ENCODE peak calls at places on chromosomes 3 and 15, in five cellular contexts. One of them, this sample, is unnamed.
A peak's percentile ranks its signal among the peaks of the same experiment; 100 is the strongest.

GRCh38 chr3:148089171-148089570 is 608.5 kb upstream of the AGTR1 start:
- DNase-seq in activated T-cell treated with anti-CD3 and anti-CD28 coated beads, Interleukin-2, amount 50 U/mL, for 72 hours: no peak
- DNase-seq in astrocyte of the spinal cord: no peak
- DNase-seq in OCI-LY7: no peak
- DNase-seq in CD4-positive, CD25-positive, alpha-beta regulatory T cell: peak; percentile 37
- DNase-seq in this sample: no peak

GRCh38 chr3:142818651-142819050 is 70.2 kb downstream of the PCOLCE2 start:
- DNase-seq in CD4-positive, CD25-positive, alpha-beta regulatory T cell: no peak
- DNase-seq in OCI-LY7: no peak
- DNase-seq in activated T-cell treated with anti-CD3 and anti-CD28 coated beads, Interleukin-2, amount 50 U/mL, for 72 hours: no peak
- DNase-seq in astrocyte of the spinal cord: no peak
- DNase-seq in this sample: no peak

GRCh38 chr3:43104039-43104438 is 1.8 kb downstream of the POMGNT2 start:
- DNase-seq in OCI-LY7: no peak
- DNase-seq in activated T-cell treated with anti-CD3 and anti-CD28 coated beads, Interleukin-2, amount 50 U/mL, for 72 hours: no peak
- DNase-seq in astrocyte of the spinal cord: no peak
- DNase-seq in CD4-positive, CD25-positive, alpha-beta regulatory T cell: no peak
- DNase-seq in this sample: no peak

GRCh38 chr3:118984699-118985098 is 49.9 kb downstream of the IGSF11 start:
- DNase-seq in CD4-positive, CD25-positive, alpha-beta regulatory T cell: no peak
- DNase-seq in OCI-LY7: no peak
- DNase-seq in astrocyte of the spinal cord: no peak
- DNase-seq in activated T-cell treated with anti-CD3 and anti-CD28 coated beads, Interleukin-2, amount 50 U/mL, for 72 hours: no peak
- DNase-seq in this sample: no peak

GRCh38 chr15:98025237-98025636 is 64.7 kb downstream of the ARRDC4 start:
- DNase-seq in OCI-LY7: no peak
- DNase-seq in astrocyte of the spinal cord: no peak
- DNase-seq in CD4-positive, CD25-positive, alpha-beta regulatory T cell: no peak
- DNase-seq in activated T-cell treated with anti-CD3 and anti-CD28 coated beads, Interleukin-2, amount 50 U/mL, for 72 hours: no peak
- DNase-seq in this sample: no peak

GRCh38 chr3:29468150-29468549 is 187.3 kb downstream of the RBMS3 start:
- DNase-seq in astrocyte of the spinal cord: no peak
- DNase-seq in CD4-positive, CD25-positive, alpha-beta regulatory T cell: no peak
- DNase-seq in activated T-cell treated with anti-CD3 and anti-CD28 coated beads, Interleukin-2, amount 50 U/mL, for 72 hours: no peak
- DNase-seq in OCI-LY7: no peak
- DNase-seq in this sample: no peak

GRCh38 chr15:47246317-47246716 is 471.0 kb upstream of the SEMA6D start:
- DNase-seq in OCI-LY7: no peak
- DNase-seq in activated T-cell treated with anti-CD3 and anti-CD28 coated beads, Interleukin-2, amount 50 U/mL, for 72 hours: no peak
- DNase-seq in astrocyte of the spinal cord: no peak
- DNase-seq in CD4-positive, CD25-positive, alpha-beta regulatory T cell: no peak
- DNase-seq in this sample: no peak

GRCh38 chr3:175208316-175208715 is 349.2 kb downstream of the NAALADL2 start:
- DNase-seq in CD4-positive, CD25-positive, alpha-beta regulatory T cell: no peak
- DNase-seq in astrocyte of the spinal cord: peak; percentile 51
- DNase-seq in activated T-cell treated with anti-CD3 and anti-CD28 coated beads, Interleukin-2, amount 50 U/mL, for 72 hours: no peak
- DNase-seq in OCI-LY7: no peak
- DNase-seq in this sample: no peak

GRCh38 chr15:52879145-52879544 is 89.0 kb upstream of the ONECUT1 start:
- DNase-seq in activated T-cell treated with anti-CD3 and anti-CD28 coated beads, Interleukin-2, amount 50 U/mL, for 72 hours: no peak
- DNase-seq in OCI-LY7: no peak
- DNase-seq in astrocyte of the spinal cord: no peak
- DNase-seq in CD4-positive, CD25-positive, alpha-beta regulatory T cell: no peak
- DNase-seq in this sample: no peak

GRCh38 chr3:168863561-168863960 is 767.8 kb upstream of the GOLIM4 start:
- DNase-seq in CD4-positive, CD25-positive, alpha-beta regulatory T cell: no peak
- DNase-seq in OCI-LY7: no peak
- DNase-seq in astrocyte of the spinal cord: no peak
- DNase-seq in activated T-cell treated with anti-CD3 and anti-CD28 coated beads, Interleukin-2, amount 50 U/mL, for 72 hours: no peak
- DNase-seq in this sample: no peak

GRCh38 chr3:11610044-11610671 is 33.6 kb downstream of the VGLL4 start:
- DNase-seq in astrocyte of the spinal cord: peak; percentile 94
- DNase-seq in CD4-positive, CD25-positive, alpha-beta regulatory T cell: no peak
- DNase-seq in OCI-LY7: no peak
- DNase-seq in activated T-cell treated with anti-CD3 and anti-CD28 coated beads, Interleukin-2, amount 50 U/mL, for 72 hours: no peak
- DNase-seq in this sample: no peak

GRCh38 chr15:71107501-71107815 is 7.8 kb upstream of the THSD4 start:
- DNase-seq in OCI-LY7: no peak
- DNase-seq in CD4-positive, CD25-positive, alpha-beta regulatory T cell: no peak
- DNase-seq in activated T-cell treated with anti-CD3 and anti-CD28 coated beads, Interleukin-2, amount 50 U/mL, for 72 hours: no peak
- DNase-seq in astrocyte of the spinal cord: no peak
- DNase-seq in this sample: no peak

This sample was measured in naive thymus-derived CD4-positive, alpha-beta T cell.